ENCODE peak calls at places on chromosomes 2 and 18, in five cellular contexts. One of them, this sample, is unnamed.
A peak's percentile ranks its signal among the peaks of the same experiment; 100 is the strongest.

GRCh38 chr2:157620956-157621355 is 7.7 kb downstream of the ACVR1C start:
- DNase-seq in A549: no peak
- DNase-seq in upper lobe of right lung: no peak
- DNase-seq in lower lobe of right lung: no peak
- DNase-seq in HCT116: no peak
- DNase-seq in this sample: no peak

GRCh38 chr18:24009651-24010333 is 4.8 kb upstream of the TTC39C start:
- DNase-seq in upper lobe of right lung: no peak
- DNase-seq in lower lobe of right lung: no peak
- DNase-seq in A549: no peak
- DNase-seq in HCT116: no peak
- DNase-seq in this sample: no peak

GRCh38 chr2:27162151-27163121 is 13.6 kb downstream of the TCF23 start:
- DNase-seq in A549: peak; percentile 21
- DNase-seq in HCT116: no peak
- DNase-seq in lower lobe of right lung: no peak
- DNase-seq in upper lobe of right lung: no peak
- DNase-seq in this sample: no peak

GRCh38 chr2:100394111-100394641 is 23.3 kb downstream of the CHST10 start:
- DNase-seq in A549: no peak
- DNase-seq in upper lobe of right lung: no peak
- DNase-seq in lower lobe of right lung: no peak
- DNase-seq in HCT116: no peak
- DNase-seq in this sample: no peak

GRCh38 chr2:61993422-61994024 is 88.0 kb downstream of the COMMD1 start:
- DNase-seq in lower lobe of right lung: no peak
- DNase-seq in HCT116: peak; percentile 38
- DNase-seq in upper lobe of right lung: no peak
- DNase-seq in A549: peak; percentile 67
- DNase-seq in this sample: no peak

GRCh38 chr2:37629529-37629928 is 41.9 kb downstream of the CDC42EP3 start:
- DNase-seq in lower lobe of right lung: no peak
- DNase-seq in HCT116: no peak
- DNase-seq in A549: no peak
- DNase-seq in upper lobe of right lung: no peak
- DNase-seq in this sample: no peak

GRCh38 chr2:112579280-112579679 is 5.1 kb upstream of the CHCHD5 start:
- DNase-seq in HCT116: no peak
- DNase-seq in A549: peak; percentile 37
- DNase-seq in lower lobe of right lung: no peak
- DNase-seq in upper lobe of right lung: no peak
- DNase-seq in this sample: no peak

GRCh38 chr2:112121682-112122254 is 16.4 kb upstream of the FBLN7 start:
- DNase-seq in lower lobe of right lung: no peak
- DNase-seq in HCT116: peak; percentile 26
- DNase-seq in upper lobe of right lung: no peak
- DNase-seq in A549: peak; percentile 47
- DNase-seq in this sample: peak; percentile 67

GRCh38 chr2:134407154-134407890 is 153.4 kb downstream of the MGAT5 start:
- DNase-seq in lower lobe of right lung: no peak
- DNase-seq in HCT116: no peak
- DNase-seq in upper lobe of right lung: no peak
- DNase-seq in A549: no peak
- DNase-seq in this sample: no peak

GRCh38 chr2:10009811-10010781 is 33.3 kb upstream of the KLF11 start:
- DNase-seq in upper lobe of right lung: peak; percentile 79
- DNase-seq in lower lobe of right lung: peak; percentile 72
- DNase-seq in HCT116: no peak
- DNase-seq in A549: no peak
- DNase-seq in this sample: peak; percentile 47

GRCh38 chr2:146412625-146413024 is 1432.2 kb upstream of the ACVR2A start:
- DNase-seq in A549: peak; percentile 8
- DNase-seq in lower lobe of right lung: no peak
- DNase-seq in upper lobe of right lung: no peak
- DNase-seq in HCT116: peak; percentile 12
- DNase-seq in this sample: no peak

GRCh38 chr2:235734168-235734567 is 240.3 kb downstream of the AGAP1 start:
- DNase-seq in upper lobe of right lung: no peak
- DNase-seq in HCT116: no peak
- DNase-seq in A549: no peak
- DNase-seq in lower lobe of right lung: no peak
- DNase-seq in this sample: no peak

GRCh38 chr2:121790276-121790956 is 35.0 kb downstream of the TSN start:
- DNase-seq in A549: peak; percentile 63
- DNase-seq in lower lobe of right lung: no peak
- DNase-seq in upper lobe of right lung: no peak
- DNase-seq in HCT116: peak; percentile 64
- DNase-seq in this sample: no peak

GRCh38 chr2:234330902-234331301 is 166.0 kb downstream of the ARL4C start:
- DNase-seq in A549: peak; percentile 30
- DNase-seq in lower lobe of right lung: no peak
- DNase-seq in upper lobe of right lung: no peak
- DNase-seq in HCT116: no peak
- DNase-seq in this sample: no peak

GRCh38 chr2:20624156-20624883 is 26.6 kb downstream of the HS1BP3 start:
- DNase-seq in upper lobe of right lung: peak; percentile 59
- DNase-seq in A549: no peak
- DNase-seq in lower lobe of right lung: no peak
- DNase-seq in HCT116: no peak
- DNase-seq in this sample: no peak

GRCh38 chr2:202870431-202871160 is 970 bp downstream of the ICA1L start:
- DNase-seq in lower lobe of right lung: peak; percentile 63
- DNase-seq in HCT116: peak; percentile 78
- DNase-seq in A549: peak; percentile 83
- DNase-seq in upper lobe of right lung: peak; percentile 78
- DNase-seq in this sample: peak; percentile 64

GRCh38 chr2:100008960-100009359 is 133.4 kb downstream of the AFF3 start:
- DNase-seq in lower lobe of right lung: no peak
- DNase-seq in upper lobe of right lung: no peak
- DNase-seq in HCT116: no peak
- DNase-seq in A549: no peak
- DNase-seq in this sample: no peak

GRCh38 chr2:58266211-58266610 is 25.1 kb upstream of the FANCL start:
- DNase-seq in lower lobe of right lung: no peak
- DNase-seq in HCT116: no peak
- DNase-seq in A549: no peak
- DNase-seq in upper lobe of right lung: no peak
- DNase-seq in this sample: no peak

GRCh38 chr18:30819619-30820018 is 222.9 kb downstream of the DSC3 start:
- DNase-seq in upper lobe of right lung: no peak
- DNase-seq in lower lobe of right lung: no peak
- DNase-seq in HCT116: no peak
- DNase-seq in A549: no peak
- DNase-seq in this sample: no peak

GRCh38 chr2:229920011-229920781 is 1.6 kb downstream of the TRIP12 start:
- DNase-seq in HCT116: no peak
- DNase-seq in upper lobe of right lung: no peak
- DNase-seq in lower lobe of right lung: no peak
- DNase-seq in A549: no peak
- DNase-seq in this sample: peak; percentile 37

GRCh38 chr2:128467321-128467901 is 148.7 kb upstream of the HS6ST1 start:
- DNase-seq in upper lobe of right lung: peak; percentile 54
- DNase-seq in A549: no peak
- DNase-seq in HCT116: no peak
- DNase-seq in lower lobe of right lung: no peak
- DNase-seq in this sample: no peak

GRCh38 chr2:187594801-187595200 is 40.6 kb upstream of the TFPI start:
- DNase-seq in upper lobe of right lung: no peak
- DNase-seq in lower lobe of right lung: no peak
- DNase-seq in HCT116: no peak
- DNase-seq in A549: no peak
- DNase-seq in this sample: no peak

GRCh38 chr18:49768051-49768391 is 45.3 kb downstream of the ACAA2 start:
- DNase-seq in lower lobe of right lung: no peak
- DNase-seq in A549: peak; percentile 61
- DNase-seq in upper lobe of right lung: peak; percentile 75
- DNase-seq in HCT116: peak; percentile 62
- DNase-seq in this sample: peak; percentile 72

GRCh38 chr18:77271720-77272481 is 22.3 kb downstream of the GALR1 start:
- DNase-seq in A549: no peak
- DNase-seq in lower lobe of right lung: no peak
- DNase-seq in upper lobe of right lung: no peak
- DNase-seq in HCT116: no peak
- DNase-seq in this sample: no peak

GRCh38 chr18:62632788-62633455 is 82.4 kb upstream of the PHLPP1 start:
- DNase-seq in upper lobe of right lung: no peak
- DNase-seq in lower lobe of right lung: no peak
- DNase-seq in A549: no peak
- DNase-seq in HCT116: no peak
- DNase-seq in this sample: no peak

GRCh38 chr18:66439670-66440069 is 164.2 kb downstream of the CDH19 start:
- DNase-seq in A549: no peak
- DNase-seq in upper lobe of right lung: no peak
- DNase-seq in HCT116: no peak
- DNase-seq in lower lobe of right lung: no peak
- DNase-seq in this sample: peak; percentile 22

GRCh38 chr2:109702250-109702985 is 88.3 kb downstream of the SOWAHC start:
- DNase-seq in lower lobe of right lung: no peak
- DNase-seq in upper lobe of right lung: no peak
- DNase-seq in HCT116: peak; percentile 22
- DNase-seq in A549: peak; percentile 25
- DNase-seq in this sample: no peak

GRCh38 chr2:102185347-102185746 is 1.5 kb upstream of the IL1RL2 start:
- DNase-seq in upper lobe of right lung: no peak
- DNase-seq in lower lobe of right lung: no peak
- DNase-seq in A549: peak; percentile 16
- DNase-seq in HCT116: no peak
- DNase-seq in this sample: no peak

GRCh38 chr2:144516981-144517824 is 2.7 kb downstream of the ZEB2 start:
- DNase-seq in lower lobe of right lung: peak; percentile 69
- DNase-seq in HCT116: no peak
- DNase-seq in upper lobe of right lung: peak; percentile 77
- DNase-seq in A549: peak; percentile 81
- DNase-seq in this sample: peak; percentile 62

GRCh38 chr18:49168970-49169619 is 218.3 kb upstream of the SMAD7 start:
- DNase-seq in A549: no peak
- DNase-seq in HCT116: no peak
- DNase-seq in upper lobe of right lung: no peak
- DNase-seq in lower lobe of right lung: no peak
- DNase-seq in this sample: peak; percentile 48

GRCh38 chr18:24534271-24534670 is 73.8 kb downstream of the HRH4 start:
- DNase-seq in HCT116: no peak
- DNase-seq in A549: no peak
- DNase-seq in lower lobe of right lung: no peak
- DNase-seq in upper lobe of right lung: no peak
- DNase-seq in this sample: no peak

GRCh38 chr2:191846787-191847620 is at the start of gene CAVIN2:
- DNase-seq in lower lobe of right lung: peak; percentile 67
- DNase-seq in A549: peak; percentile 77
- DNase-seq in HCT116: no peak
- DNase-seq in upper lobe of right lung: peak; percentile 73
- DNase-seq in this sample: peak; percentile 41

GRCh38 chr2:205411558-205411957 is 270.7 kb upstream of the NRP2 start:
- DNase-seq in HCT116: no peak
- DNase-seq in lower lobe of right lung: no peak
- DNase-seq in A549: no peak
- DNase-seq in upper lobe of right lung: no peak
- DNase-seq in this sample: peak; percentile 30

GRCh38 chr2:159708066-159708760 is 4.1 kb upstream of the MARCHF7 start:
- DNase-seq in HCT116: no peak
- DNase-seq in A549: no peak
- DNase-seq in lower lobe of right lung: no peak
- DNase-seq in upper lobe of right lung: no peak
- DNase-seq in this sample: no peak

GRCh38 chr2:159712194-159712928 is at the start of gene MARCHF7:
- DNase-seq in lower lobe of right lung: peak; percentile 97
- DNase-seq in A549: peak; percentile 97
- DNase-seq in HCT116: peak; percentile 89
- DNase-seq in upper lobe of right lung: peak; percentile 99
- DNase-seq in this sample: peak; percentile 97

GRCh38 chr2:159712929-159713575 is 746 bp downstream of the MARCHF7 start:
- DNase-seq in lower lobe of right lung: no peak
- DNase-seq in upper lobe of right lung: no peak
- DNase-seq in HCT116: no peak
- DNase-seq in A549: peak; percentile 23
- DNase-seq in this sample: no peak

GRCh38 chr2:159711562-159712193 is 628 bp upstream of the MARCHF7 start:
- DNase-seq in lower lobe of right lung: no peak
- DNase-seq in HCT116: no peak
- DNase-seq in A549: no peak
- DNase-seq in upper lobe of right lung: no peak
- DNase-seq in this sample: no peak

GRCh38 chr2:159710601-159711180 is 1.6 kb upstream of the MARCHF7 start:
- DNase-seq in upper lobe of right lung: no peak
- DNase-seq in A549: no peak
- DNase-seq in HCT116: no peak
- DNase-seq in lower lobe of right lung: no peak
- DNase-seq in this sample: no peak
- H3K4me1 ChIP-seq in upper lobe of right lung: peaks cover 35% of the 10 kb centered on the region
- H3K4me1 ChIP-seq in A549: peaks cover 25% of the 10 kb centered on the region
- H3K4me1 ChIP-seq in HCT116: peaks cover 8% of the 10 kb centered on the region
- H3K4me1 ChIP-seq in lower lobe of right lung: peaks cover 36% of the 10 kb centered on the region
- H3K4me1 ChIP-seq in this sample: peaks cover 25% of the 10 kb centered on the region

GRCh38 chr18:75204978-75205759 is 3.8 kb downstream of the PTGR3 start:
- DNase-seq in lower lobe of right lung: no peak
- DNase-seq in HCT116: no peak
- DNase-seq in A549: no peak
- DNase-seq in upper lobe of right lung: no peak
- DNase-seq in this sample: peak; percentile 41
- H3K4me1 ChIP-seq in lower lobe of right lung: peaks cover 40% of the 10 kb centered on the region
- H3K4me1 ChIP-seq in HCT116: peaks cover 13% of the 10 kb centered on the region
- H3K4me1 ChIP-seq in A549: peaks cover 16% of the 10 kb centered on the region
- H3K4me1 ChIP-seq in upper lobe of right lung: peaks cover 36% of the 10 kb centered on the region
- H3K4me1 ChIP-seq in this sample: peaks cover 27% of the 10 kb centered on the region

DNA sequence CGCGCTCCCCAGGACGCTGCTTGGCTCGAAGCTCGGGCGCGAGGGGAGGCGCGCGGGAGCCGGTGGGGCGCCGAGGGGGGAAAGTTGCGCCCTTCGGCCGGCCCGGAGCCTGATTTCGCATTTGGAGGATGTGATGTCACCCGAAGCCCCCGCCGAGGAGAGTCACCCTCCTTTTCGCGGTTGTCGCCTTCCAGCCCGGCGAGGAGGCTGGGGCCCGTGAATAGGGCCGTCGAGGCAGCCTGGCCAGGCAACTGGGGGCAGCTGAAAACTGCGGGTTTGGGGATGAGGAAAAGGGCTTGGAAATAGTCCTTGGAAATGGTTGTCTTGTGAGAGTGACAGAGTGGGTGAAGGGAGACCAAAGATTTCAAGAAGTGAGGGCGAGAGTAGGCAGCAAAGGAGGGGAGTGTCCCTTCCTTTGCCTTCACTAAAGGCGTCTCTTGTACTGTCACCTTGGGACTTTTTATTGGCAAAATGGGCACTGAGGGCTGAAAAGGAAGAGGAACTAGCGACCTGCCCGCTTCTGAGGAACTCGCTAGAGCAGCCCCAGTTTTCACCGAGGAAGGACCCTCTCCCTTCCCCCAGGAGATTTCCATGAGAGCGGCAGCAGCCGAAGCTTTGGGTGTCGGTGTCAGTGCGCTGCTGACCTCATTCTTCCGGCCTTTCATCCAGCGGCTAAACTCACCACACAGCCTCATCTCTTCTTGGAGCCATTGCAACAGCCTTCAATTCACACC is at the start of gene CD8A:
- DNase-seq in lower lobe of right lung: no peak
- DNase-seq in A549: no peak
- DNase-seq in HCT116: no peak
- DNase-seq in upper lobe of right lung: no peak
- DNase-seq in this sample: peak; percentile 32
- H3K4me1 ChIP-seq in lower lobe of right lung: peaks cover 29% of the 10 kb centered on the region
- H3K4me1 ChIP-seq in A549: peaks cover 19% of the 10 kb centered on the region
- H3K4me1 ChIP-seq in HCT116: no peaks in the 10 kb centered on the region
- H3K4me1 ChIP-seq in upper lobe of right lung: peaks cover 20% of the 10 kb centered on the region
- H3K4me1 ChIP-seq in this sample: peaks cover 19% of the 10 kb centered on the region

GRCh38 chr2:15664273-15665066 is 72.8 kb downstream of the DDX1 start:
- DNase-seq in lower lobe of right lung: no peak
- DNase-seq in upper lobe of right lung: no peak
- DNase-seq in A549: no peak
- DNase-seq in HCT116: no peak
- DNase-seq in this sample: no peak
- H3K4me1 ChIP-seq in lower lobe of right lung: no peaks in the 10 kb centered on the region
- H3K4me1 ChIP-seq in upper lobe of right lung: no peaks in the 10 kb centered on the region
- H3K4me1 ChIP-seq in A549: no peaks in the 10 kb centered on the region
- H3K4me1 ChIP-seq in HCT116: no peaks in the 10 kb centered on the region
- H3K4me1 ChIP-seq in this sample: no peaks in the 10 kb centered on the region